ENCODE peak calls at places on chromosomes 5 and 9, in ten cellular contexts. One of them, this sample, is unnamed. For H3K27me3, the result is how much of the 10 kb centered on the place peaks cover.

GRCh38 chr9:137435381-137435891 is 5.7 kb downstream of the ENTPD8 start:
- DNase-seq in CD8-positive, alpha-beta memory T cell: peak
- DNase-seq in body of pancreas: no peak
- DNase-seq in transverse colon: no peak
- DNase-seq in bronchial epithelial cell: no peak
- DNase-seq in heart right ventricle: no peak
- DNase-seq in uterus: peak
- DNase-seq in ovary: no peak
- DNase-seq in IMR-90: no peak
- DNase-seq in GM23248: no peak
- DNase-seq in this sample: no peak

GRCh38 chr5:125227333-125228075 is 481.1 kb upstream of the ZNF608 start:
- DNase-seq in CD8-positive, alpha-beta memory T cell: no peak
- DNase-seq in body of pancreas: peak
- DNase-seq in transverse colon: peak
- DNase-seq in bronchial epithelial cell: peak
- DNase-seq in heart right ventricle: peak
- DNase-seq in uterus: no peak
- DNase-seq in ovary: no peak
- DNase-seq in IMR-90: peak
- DNase-seq in GM23248: peak
- DNase-seq in this sample: no peak

GRCh38 chr5:176362098-176362442 is 506 bp upstream of the KIAA1191 start:
- DNase-seq in CD8-positive, alpha-beta memory T cell: no peak
- DNase-seq in body of pancreas: no peak
- DNase-seq in transverse colon: no peak
- DNase-seq in bronchial epithelial cell: no peak
- DNase-seq in heart right ventricle: no peak
- DNase-seq in uterus: no peak
- DNase-seq in ovary: no peak
- DNase-seq in IMR-90: no peak
- DNase-seq in GM23248: no peak
- DNase-seq in this sample: no peak

GRCh38 chr5:43484049-43484849 is 584 bp upstream of the TMEM267 start:
- DNase-seq in CD8-positive, alpha-beta memory T cell: peak
- DNase-seq in body of pancreas: peak
- DNase-seq in transverse colon: peak
- DNase-seq in bronchial epithelial cell: peak
- DNase-seq in heart right ventricle: peak
- DNase-seq in uterus: peak
- DNase-seq in ovary: peak
- DNase-seq in IMR-90: peak
- DNase-seq in GM23248: peak
- DNase-seq in this sample: peak

GRCh38 chr5:180101451-180102105 is 30.0 kb upstream of the RNF130 start:
- DNase-seq in CD8-positive, alpha-beta memory T cell: no peak
- DNase-seq in body of pancreas: no peak
- DNase-seq in transverse colon: no peak
- DNase-seq in bronchial epithelial cell: no peak
- DNase-seq in heart right ventricle: no peak
- DNase-seq in uterus: peak
- DNase-seq in ovary: no peak
- DNase-seq in IMR-90: no peak
- DNase-seq in GM23248: no peak
- DNase-seq in this sample: no peak

GRCh38 chr5:10140195-10140973 is 109.3 kb downstream of the ATPSCKMT start:
- DNase-seq in CD8-positive, alpha-beta memory T cell: no peak
- DNase-seq in body of pancreas: no peak
- DNase-seq in transverse colon: no peak
- DNase-seq in bronchial epithelial cell: no peak
- DNase-seq in heart right ventricle: no peak
- DNase-seq in uterus: no peak
- DNase-seq in ovary: no peak
- DNase-seq in IMR-90: peak
- DNase-seq in GM23248: peak
- DNase-seq in this sample: no peak

GRCh38 chr5:73266925-73267775 is 94.2 kb downstream of the TMEM174 start:
- DNase-seq in CD8-positive, alpha-beta memory T cell: no peak
- DNase-seq in body of pancreas: no peak
- DNase-seq in transverse colon: no peak
- DNase-seq in bronchial epithelial cell: no peak
- DNase-seq in heart right ventricle: no peak
- DNase-seq in uterus: no peak
- DNase-seq in ovary: no peak
- DNase-seq in IMR-90: peak
- DNase-seq in GM23248: peak
- DNase-seq in this sample: no peak

GRCh38 chr5:144017631-144018030 is 152.8 kb downstream of the YIPF5 start:
- DNase-seq in CD8-positive, alpha-beta memory T cell: no peak
- DNase-seq in body of pancreas: no peak
- DNase-seq in transverse colon: no peak
- DNase-seq in bronchial epithelial cell: no peak
- DNase-seq in heart right ventricle: no peak
- DNase-seq in uterus: no peak
- DNase-seq in ovary: no peak
- DNase-seq in IMR-90: peak
- DNase-seq in GM23248: peak
- DNase-seq in this sample: no peak

GRCh38 chr9:37820142-37820541 is 19.5 kb downstream of the DCAF10 start:
- DNase-seq in CD8-positive, alpha-beta memory T cell: no peak
- DNase-seq in body of pancreas: no peak
- DNase-seq in transverse colon: no peak
- DNase-seq in bronchial epithelial cell: no peak
- DNase-seq in heart right ventricle: no peak
- DNase-seq in uterus: no peak
- DNase-seq in ovary: no peak
- DNase-seq in IMR-90: no peak
- DNase-seq in GM23248: no peak
- DNase-seq in this sample: no peak

GRCh38 chr5:120769291-120769872 is 305.3 kb downstream of the PRR16 start:
- DNase-seq in CD8-positive, alpha-beta memory T cell: no peak
- DNase-seq in body of pancreas: no peak
- DNase-seq in transverse colon: no peak
- DNase-seq in bronchial epithelial cell: no peak
- DNase-seq in heart right ventricle: no peak
- DNase-seq in uterus: no peak
- DNase-seq in ovary: no peak
- DNase-seq in IMR-90: peak
- DNase-seq in GM23248: peak
- DNase-seq in this sample: no peak

GRCh38 chr5:135600971-135601381 is 22.2 kb upstream of the CXCL14 start:
- DNase-seq in CD8-positive, alpha-beta memory T cell: no peak
- DNase-seq in body of pancreas: no peak
- DNase-seq in transverse colon: no peak
- DNase-seq in bronchial epithelial cell: no peak
- DNase-seq in heart right ventricle: no peak
- DNase-seq in uterus: no peak
- DNase-seq in ovary: no peak
- DNase-seq in IMR-90: no peak
- DNase-seq in GM23248: no peak
- DNase-seq in this sample: no peak

GRCh38 chr5:174355208-174355612 is 309.7 kb downstream of the NSG2 start:
- DNase-seq in CD8-positive, alpha-beta memory T cell: no peak
- DNase-seq in body of pancreas: peak
- DNase-seq in transverse colon: no peak
- DNase-seq in bronchial epithelial cell: peak
- DNase-seq in heart right ventricle: no peak
- DNase-seq in uterus: no peak
- DNase-seq in ovary: no peak
- DNase-seq in IMR-90: peak
- DNase-seq in GM23248: peak
- DNase-seq in this sample: no peak

GRCh38 chr9:33248606-33249005 is 8.6 kb downstream of the SPINK4 start:
- DNase-seq in CD8-positive, alpha-beta memory T cell: no peak
- DNase-seq in body of pancreas: no peak
- DNase-seq in transverse colon: no peak
- DNase-seq in bronchial epithelial cell: no peak
- DNase-seq in heart right ventricle: no peak
- DNase-seq in uterus: no peak
- DNase-seq in ovary: no peak
- DNase-seq in IMR-90: no peak
- DNase-seq in GM23248: no peak
- DNase-seq in this sample: no peak

GRCh38 chr5:133056891-133057290 is 5.1 kb downstream of the HSPA4 start:
- DNase-seq in CD8-positive, alpha-beta memory T cell: no peak
- DNase-seq in body of pancreas: no peak
- DNase-seq in transverse colon: no peak
- DNase-seq in bronchial epithelial cell: no peak
- DNase-seq in heart right ventricle: no peak
- DNase-seq in uterus: no peak
- DNase-seq in ovary: no peak
- DNase-seq in IMR-90: no peak
- DNase-seq in GM23248: no peak
- DNase-seq in this sample: no peak

DNA sequence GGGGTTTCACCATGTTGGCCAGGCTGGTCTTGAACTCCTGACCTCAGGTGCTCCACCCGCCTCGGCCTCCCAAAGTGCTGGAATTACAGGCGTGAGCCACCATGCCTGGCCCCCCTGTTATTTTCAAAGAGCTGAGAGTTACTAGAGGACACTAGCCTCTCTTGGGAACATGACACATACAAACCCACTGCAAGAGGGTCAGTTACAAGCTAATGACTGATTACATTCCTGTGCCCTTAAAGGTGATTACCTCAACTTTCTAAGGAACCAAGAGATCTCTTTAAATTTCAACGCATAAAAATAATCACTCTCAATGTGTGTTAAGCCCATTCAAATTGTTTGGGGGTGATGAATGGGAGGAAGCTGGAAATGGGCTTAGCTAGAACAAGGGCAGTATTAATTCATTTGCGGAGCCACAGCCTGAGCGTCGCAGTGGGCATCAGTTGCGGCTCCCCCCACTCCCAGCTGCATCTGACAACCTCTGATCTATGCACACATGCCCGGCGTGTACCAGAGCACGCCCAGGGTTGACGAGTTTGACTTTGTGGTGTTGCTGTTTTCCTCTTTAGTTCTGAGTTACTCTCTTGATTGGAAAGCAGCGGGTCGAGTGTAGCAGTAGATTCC is 146.9 kb downstream of the GOLPH3 start:
- DNase-seq in CD8-positive, alpha-beta memory T cell: no peak
- DNase-seq in body of pancreas: no peak
- DNase-seq in transverse colon: no peak
- DNase-seq in bronchial epithelial cell: no peak
- DNase-seq in heart right ventricle: no peak
- DNase-seq in uterus: no peak
- DNase-seq in ovary: no peak
- DNase-seq in IMR-90: no peak
- DNase-seq in GM23248: peak
- DNase-seq in this sample: no peak
- H3K4me3 ChIP-seq in CD8-positive, alpha-beta memory T cell: no peak
- H3K4me3 ChIP-seq in body of pancreas: no peak
- H3K4me3 ChIP-seq in transverse colon: no peak
- H3K4me3 ChIP-seq in bronchial epithelial cell: no peak
- H3K4me3 ChIP-seq in heart right ventricle: no peak
- H3K4me3 ChIP-seq in uterus: no peak
- H3K4me3 ChIP-seq in ovary: no peak
- H3K4me3 ChIP-seq in IMR-90: peak
- H3K4me3 ChIP-seq in GM23248: peak
- H3K4me3 ChIP-seq in this sample: no peak

GRCh38 chr5:159971514-159971913 is 37.4 kb upstream of the TTC1 start:
- DNase-seq in CD8-positive, alpha-beta memory T cell: no peak
- DNase-seq in body of pancreas: no peak
- DNase-seq in transverse colon: no peak
- DNase-seq in bronchial epithelial cell: no peak
- DNase-seq in heart right ventricle: no peak
- DNase-seq in uterus: no peak
- DNase-seq in ovary: no peak
- DNase-seq in IMR-90: no peak
- DNase-seq in GM23248: no peak
- DNase-seq in this sample: no peak
- H3K27me3 ChIP-seq in CD8-positive, alpha-beta memory T cell: under half
- H3K27me3 ChIP-seq in body of pancreas: under half
- H3K27me3 ChIP-seq in transverse colon: half or more
- H3K27me3 ChIP-seq in bronchial epithelial cell: under half
- H3K27me3 ChIP-seq in heart right ventricle: under half
- H3K27me3 ChIP-seq in uterus: under half
- H3K27me3 ChIP-seq in ovary: under half
- H3K27me3 ChIP-seq in IMR-90: under half
- H3K27me3 ChIP-seq in GM23248: under half
- H3K27me3 ChIP-seq in this sample: under half

GRCh38 chr5:1168751-1169607 is 32.4 kb upstream of the SLC6A19 start:
- DNase-seq in CD8-positive, alpha-beta memory T cell: peak
- DNase-seq in body of pancreas: no peak
- DNase-seq in transverse colon: no peak
- DNase-seq in bronchial epithelial cell: no peak
- DNase-seq in heart right ventricle: no peak
- DNase-seq in uterus: no peak
- DNase-seq in ovary: no peak
- DNase-seq in IMR-90: no peak
- DNase-seq in GM23248: no peak
- DNase-seq in this sample: no peak

GRCh38 chr5:1166370-1166769 is 35.0 kb upstream of the SLC6A19 start:
- DNase-seq in CD8-positive, alpha-beta memory T cell: no peak
- DNase-seq in body of pancreas: no peak
- DNase-seq in transverse colon: no peak
- DNase-seq in bronchial epithelial cell: no peak
- DNase-seq in heart right ventricle: no peak
- DNase-seq in uterus: no peak
- DNase-seq in ovary: no peak
- DNase-seq in IMR-90: no peak
- DNase-seq in GM23248: no peak
- DNase-seq in this sample: no peak

GRCh38 chr5:1169608-1170115 is 31.7 kb upstream of the SLC6A19 start:
- DNase-seq in CD8-positive, alpha-beta memory T cell: peak
- DNase-seq in body of pancreas: no peak
- DNase-seq in transverse colon: no peak
- DNase-seq in bronchial epithelial cell: no peak
- DNase-seq in heart right ventricle: no peak
- DNase-seq in uterus: no peak
- DNase-seq in ovary: no peak
- DNase-seq in IMR-90: no peak
- DNase-seq in GM23248: no peak
- DNase-seq in this sample: no peak

GRCh38 chr5:1167361-1167727 is 34.1 kb upstream of the SLC6A19 start:
- DNase-seq in CD8-positive, alpha-beta memory T cell: no peak
- DNase-seq in body of pancreas: no peak
- DNase-seq in transverse colon: no peak
- DNase-seq in bronchial epithelial cell: no peak
- DNase-seq in heart right ventricle: no peak
- DNase-seq in uterus: no peak
- DNase-seq in ovary: no peak
- DNase-seq in IMR-90: no peak
- DNase-seq in GM23248: no peak
- DNase-seq in this sample: no peak

GRCh38 chr5:1167728-1168709 is 33.4 kb upstream of the SLC6A19 start:
- DNase-seq in CD8-positive, alpha-beta memory T cell: peak
- DNase-seq in body of pancreas: peak
- DNase-seq in transverse colon: peak
- DNase-seq in bronchial epithelial cell: peak
- DNase-seq in heart right ventricle: peak
- DNase-seq in uterus: peak
- DNase-seq in ovary: peak
- DNase-seq in IMR-90: peak
- DNase-seq in GM23248: peak
- DNase-seq in this sample: peak
- H3K4me3 ChIP-seq in CD8-positive, alpha-beta memory T cell: no peak
- H3K4me3 ChIP-seq in body of pancreas: no peak
- H3K4me3 ChIP-seq in transverse colon: no peak
- H3K4me3 ChIP-seq in bronchial epithelial cell: no peak
- H3K4me3 ChIP-seq in heart right ventricle: no peak
- H3K4me3 ChIP-seq in uterus: no peak
- H3K4me3 ChIP-seq in ovary: no peak
- H3K4me3 ChIP-seq in IMR-90: no peak
- H3K4me3 ChIP-seq in GM23248: no peak
- H3K4me3 ChIP-seq in this sample: no peak

GRCh38 chr5:6452622-6453504 is 4.2 kb downstream of the UBE2QL1 start:
- DNase-seq in CD8-positive, alpha-beta memory T cell: no peak
- DNase-seq in body of pancreas: peak
- DNase-seq in transverse colon: no peak
- DNase-seq in bronchial epithelial cell: no peak
- DNase-seq in heart right ventricle: peak
- DNase-seq in uterus: no peak
- DNase-seq in ovary: no peak
- DNase-seq in IMR-90: no peak
- DNase-seq in GM23248: no peak
- DNase-seq in this sample: no peak
- H3K27me3 ChIP-seq in CD8-positive, alpha-beta memory T cell: under half
- H3K27me3 ChIP-seq in body of pancreas: under half
- H3K27me3 ChIP-seq in transverse colon: under half
- H3K27me3 ChIP-seq in bronchial epithelial cell: under half
- H3K27me3 ChIP-seq in heart right ventricle: under half
- H3K27me3 ChIP-seq in uterus: under half
- H3K27me3 ChIP-seq in ovary: under half
- H3K27me3 ChIP-seq in IMR-90: under half
- H3K27me3 ChIP-seq in GM23248: under half
- H3K27me3 ChIP-seq in this sample: under half

This sample was measured in lung.